ENCODE peak calls at places on chromosomes 12 and 14, in ten cellular contexts. I is NCI-H510A, T is mucosa of gallbladder, A is dorsolateral prefrontal cortex, E is left ventricle myocardium inferior, K is astrocyte of the spinal cord, D is GDM1, P is stomach, G is psoas muscle, Q is tibial artery. U is an unnamed sample.

GRCh38 chr12:104486943-104487819 is 30.4 kb downstream of the CHST11 start:
- DNase-seq in K (no peak), A (no peak), D (no peak), E (no peak), I (no peak), P (no peak), T (no peak), Q (no peak), G (no peak), U (no peak)

GRCh38 chr14:63147018-63147417 is 57.2 kb upstream of the RHOJ start:
- DNase-seq in T (no peak), A (no peak), D (no peak), G (no peak), E (no peak), P (no peak), K (no peak), I (no peak), Q (no peak), U (peak)

GRCh38 chr12:76032043-76032981 is 736 bp upstream of the PHLDA1 start:
- DNase-seq in G (peak), D (no peak), K (peak), Q (peak), P (peak), T (peak), E (peak), I (no peak), A (peak), U (peak)

GRCh38 chr14:105442834-105443233 is 23.2 kb downstream of the MTA1 start:
- DNase-seq in T (no peak), E (no peak), K (no peak), G (no peak), D (no peak), A (no peak), P (no peak), I (no peak), Q (no peak), U (no peak)

GRCh38 chr14:56247495-56248087 is 129.4 kb downstream of the PELI2 start:
- DNase-seq in K (peak), G (no peak), A (no peak), T (no peak), Q (no peak), I (no peak), D (no peak), E (no peak), P (no peak), U (peak)

GRCh38 chr12:116019415-116019814 is 258.1 kb downstream of the MED13L start:
- DNase-seq in A (no peak), G (no peak), T (no peak), D (no peak), K (no peak), P (no peak), I (no peak), Q (no peak), E (no peak), U (no peak)

GRCh38 chr14:104876251-104876699 is 11.2 kb downstream of the CEP170B start:
- DNase-seq in A (no peak), Q (no peak), T (no peak), K (no peak), P (no peak), D (peak), G (peak), I (no peak), E (no peak), U (peak)

GRCh38 chr12:121224591-121224990 is 14.7 kb downstream of the P2RX4 start:
- DNase-seq in T (no peak), E (no peak), I (no peak), K (no peak), G (no peak), A (no peak), D (no peak), P (no peak), Q (no peak), U (no peak)

GRCh38 chr12:6772331-6772695 is at the start of gene LAG3:
- DNase-seq in A (no peak), K (no peak), G (no peak), D (no peak), I (no peak), P (no peak), E (no peak), Q (no peak), T (no peak), U (no peak)

U was measured in Karpas-422.